ENCODE peak calls at places on chromosome 17, in five cellular contexts. E is H1, J is GM12878, G is SK-N-SH, H is HepG2. Y is an unnamed sample.

GRCh38 chr17:19346351-19347255 is 15.9 kb downstream of the B9D1 start:
- DNase-seq in E (no peak), H (peak; percentile 74), G (no peak), J (no peak), Y (peak; percentile 70)

GRCh38 chr17:3801043-3801746 is at the start of gene ITGAE:
- DNase-seq in H (no peak), E (no peak), J (no peak), G (no peak), Y (no peak)

GRCh38 chr17:78736526-78737079 is 45.5 kb downstream of the CYTH1 start:
- DNase-seq in E (no peak), H (no peak), G (no peak), J (no peak), Y (peak; percentile 71)

GRCh38 chr17:69430488-69430887 is 16.0 kb downstream of the MAP2K6 start:
- DNase-seq in H (no peak), G (no peak), E (no peak), J (no peak), Y (no peak)

GRCh38 chr17:68054296-68054900 is 18.9 kb downstream of the KPNA2 start:
- DNase-seq in E (no peak), J (no peak), G (no peak), H (no peak), Y (no peak)

GRCh38 chr17:69581061-69581955 is 166.8 kb downstream of the MAP2K6 start:
- DNase-seq in E (no peak), G (no peak), J (peak; percentile 39), H (no peak), Y (no peak)

GRCh38 chr17:33435716-33436301 is 142.7 kb upstream of the ASIC2 start:
- DNase-seq in E (no peak), G (no peak), H (no peak), J (no peak), Y (no peak)

GRCh38 chr17:36602030-36602737 is 801 bp downstream of the MRM1 start:
- DNase-seq in H (no peak), G (no peak), E (no peak), J (no peak), Y (no peak)

GRCh38 chr17:77086433-77087010 is 54.2 kb upstream of the SEC14L1 start:
- DNase-seq in E (peak; percentile 53), H (peak; percentile 77), J (no peak), G (peak; percentile 78), Y (peak; percentile 75)

GRCh38 chr17:35766903-35767510 is 6.3 kb downstream of the C17orf50 start:
- DNase-seq in J (no peak), E (no peak), G (peak; percentile 81), H (no peak), Y (no peak)

DNA sequence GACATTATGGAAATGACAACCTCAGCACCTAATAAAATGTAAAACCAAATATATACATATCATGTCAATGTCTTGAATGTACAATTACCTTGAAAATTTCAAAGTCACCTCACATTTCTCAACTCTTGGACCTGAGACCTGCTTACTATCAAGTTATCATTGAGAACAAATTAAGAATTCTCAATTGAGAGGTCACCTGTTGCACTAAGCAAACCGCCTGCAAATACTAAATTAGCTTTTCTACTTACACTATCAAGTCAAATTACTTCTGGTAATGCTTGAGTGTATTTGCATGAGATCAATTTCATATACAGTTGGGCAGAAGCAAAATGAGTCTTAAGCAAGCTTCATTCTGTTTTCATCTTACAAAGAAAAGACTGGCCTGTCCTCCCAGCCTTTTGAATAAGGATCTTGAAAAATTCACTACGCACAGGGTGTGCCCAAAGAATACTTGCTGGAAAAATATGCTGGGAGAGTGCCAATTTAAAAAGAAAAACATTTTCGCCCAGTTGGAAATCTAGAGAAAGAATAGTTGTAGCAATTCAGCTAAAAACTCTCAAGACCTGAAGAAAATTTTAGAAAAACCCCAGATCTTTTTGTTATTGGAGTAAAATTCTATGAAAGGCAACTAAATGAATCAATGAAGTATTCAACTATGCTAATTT is 35.7 kb downstream of the KANSL1 start:
- DNase-seq in E (no peak), J (no peak), G (no peak), H (no peak), Y (no peak)
- TF ChIP-seq TAF1 in E (no peak), J (no peak), G (no peak), H (no peak), Y (no peak)

DNA sequence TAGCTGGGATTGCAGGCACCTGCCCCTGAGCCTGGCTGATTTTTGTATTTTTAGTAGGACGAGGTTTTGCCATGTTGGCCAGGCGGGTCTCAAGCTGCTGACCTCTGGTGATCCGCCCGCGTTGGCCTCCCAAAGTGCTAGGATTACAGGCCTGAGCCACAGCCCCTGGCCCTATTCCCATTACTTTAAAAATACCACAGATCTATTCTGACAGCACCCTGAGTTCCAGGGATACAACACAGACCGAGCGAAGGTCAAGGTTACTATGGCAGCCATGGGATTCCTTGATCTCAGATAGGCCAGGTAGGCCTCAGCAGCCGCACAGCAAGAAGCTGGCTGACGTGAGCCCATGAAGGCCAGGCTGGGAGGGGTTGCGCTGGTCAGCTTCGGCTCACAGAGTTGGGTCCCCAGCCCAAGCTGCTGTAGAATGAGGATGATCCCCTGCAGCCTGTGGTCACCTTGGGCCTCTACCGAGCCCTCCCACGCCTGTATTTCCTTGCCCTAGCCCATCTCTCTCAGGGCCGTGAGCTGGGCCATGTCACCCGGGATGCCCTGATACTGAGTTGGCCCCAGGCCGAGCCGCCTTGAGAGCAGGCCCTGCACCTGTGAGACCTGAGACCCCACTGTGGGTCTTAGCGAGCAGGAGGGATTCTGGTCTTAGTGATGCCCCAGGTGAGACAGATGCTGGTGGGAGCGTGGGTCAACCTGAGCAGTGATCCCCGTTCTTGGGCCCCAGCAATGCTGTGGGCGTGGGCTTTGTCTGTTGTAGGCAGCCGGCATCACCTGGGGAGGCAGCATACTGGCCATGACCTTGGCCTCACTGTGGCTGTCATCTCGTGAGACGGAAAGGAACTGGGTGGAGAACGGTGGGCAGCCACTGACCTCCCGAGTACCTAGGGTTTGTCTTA is 16.9 kb upstream of the RNF213 start:
- DNase-seq in H (no peak), J (no peak), E (no peak), G (no peak), Y (no peak)
- TF ChIP-seq MAX in H (no peak), J (no peak), E (no peak), G (no peak), Y (no peak)

DNA sequence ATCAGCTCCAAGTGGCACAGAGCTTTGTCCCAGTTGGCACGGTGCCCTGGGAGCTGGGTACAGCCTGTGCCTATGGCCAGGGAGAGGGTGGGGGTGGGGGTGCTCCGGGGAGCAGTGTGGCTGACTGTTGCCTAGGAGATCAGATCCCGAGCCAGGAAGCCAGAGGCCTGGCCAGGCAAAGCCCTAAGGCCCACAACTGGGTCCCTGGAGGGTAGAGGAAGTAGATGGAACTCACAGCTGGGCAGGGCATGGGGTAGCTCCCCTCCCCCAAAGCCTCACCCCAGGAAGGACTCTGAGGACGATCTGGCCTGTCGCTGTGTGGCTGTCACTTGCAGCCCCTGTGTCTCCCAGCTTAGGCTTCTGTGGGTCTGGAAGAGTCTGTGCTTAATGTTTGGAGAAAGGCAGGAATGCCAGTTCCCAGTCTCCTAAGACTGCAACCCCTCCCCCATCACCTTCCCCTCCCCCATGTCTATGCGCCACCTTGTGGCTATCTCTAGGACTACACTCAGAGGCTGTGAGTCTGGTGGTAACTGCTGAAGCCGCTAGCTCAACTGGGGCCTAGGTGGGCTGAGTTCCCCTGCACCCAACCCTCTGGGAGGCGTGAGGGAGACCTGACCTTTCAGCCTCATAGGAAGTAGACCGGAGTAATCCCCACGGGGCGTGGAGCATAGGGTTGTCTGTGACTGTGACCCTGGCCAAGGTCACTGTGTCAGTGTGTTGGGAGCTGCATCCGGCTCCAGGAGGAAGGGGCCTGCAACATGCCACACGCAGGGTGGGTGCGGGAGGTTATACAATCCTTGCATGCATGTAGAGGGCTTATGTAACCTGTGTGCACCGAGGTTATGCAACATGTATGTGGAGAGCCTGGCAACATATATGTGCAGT is 12.7 kb downstream of the THRA start:
- DNase-seq in E (peak; percentile 66), G (peak; percentile 83), H (peak; percentile 71), J (no peak), Y (peak; percentile 86)
- TF ChIP-seq TAF1 in E (no peak), G (no peak), H (no peak), J (no peak), Y (no peak)

DNA sequence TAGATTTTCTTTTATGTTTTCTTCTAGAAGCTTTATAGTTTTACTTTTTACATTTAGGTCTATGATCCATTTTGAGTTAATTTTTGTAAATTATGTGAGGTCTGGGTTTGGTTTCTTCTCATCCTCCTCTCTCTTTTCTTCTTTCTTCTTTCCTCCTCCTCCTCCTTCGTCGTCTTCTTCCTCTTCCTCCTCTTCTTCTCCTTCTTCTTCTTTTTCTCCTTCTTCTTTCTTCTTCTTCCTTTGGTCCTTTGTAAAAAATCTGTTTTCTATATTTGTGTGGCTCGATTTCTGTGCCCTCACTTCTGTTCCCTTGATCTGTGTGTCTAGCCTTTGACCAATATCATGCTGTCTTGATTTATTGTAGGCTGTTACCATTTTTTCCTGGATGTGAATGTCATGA is 5.0 kb upstream of the SLC25A35 start:
- DNase-seq in H (no peak), E (no peak), J (no peak), G (no peak), Y (no peak)
- TF ChIP-seq MAX in H (no peak), E (no peak), J (no peak), G (no peak), Y (no peak)

DNA sequence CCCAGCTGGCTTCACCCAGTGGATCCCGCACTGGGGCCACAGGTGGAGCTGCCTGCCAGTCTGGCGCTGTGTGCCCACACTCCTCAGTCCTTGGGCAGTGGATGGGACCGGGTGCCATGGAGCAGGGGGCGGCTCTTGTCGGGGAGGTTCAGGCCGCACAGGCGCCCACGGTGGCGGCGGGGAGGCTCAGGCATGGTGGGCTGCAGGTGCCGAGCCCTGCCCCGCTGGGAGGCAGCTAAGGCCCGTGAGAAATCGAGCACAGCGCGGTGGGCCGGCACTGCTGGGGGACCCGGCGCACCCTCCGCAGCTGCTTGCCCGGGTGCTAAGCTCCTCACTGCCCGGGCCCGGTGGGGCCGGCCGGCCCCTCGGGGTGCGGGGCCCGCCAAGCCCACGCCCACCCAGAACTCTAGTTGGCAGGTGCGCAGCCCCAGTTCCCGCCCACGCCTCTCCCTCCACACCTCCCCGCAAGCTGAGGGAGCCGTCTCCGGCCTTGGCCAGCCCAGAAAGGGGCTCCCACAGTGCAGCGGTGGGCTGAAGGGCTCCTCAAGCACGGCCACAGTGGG is 26.6 kb downstream of the CCDC42 start:
- DNase-seq in J (no peak), G (no peak), H (no peak), E (no peak), Y (no peak)
- TF ChIP-seq TAF1 in J (no peak), G (no peak), H (no peak), E (no peak), Y (no peak)

DNA sequence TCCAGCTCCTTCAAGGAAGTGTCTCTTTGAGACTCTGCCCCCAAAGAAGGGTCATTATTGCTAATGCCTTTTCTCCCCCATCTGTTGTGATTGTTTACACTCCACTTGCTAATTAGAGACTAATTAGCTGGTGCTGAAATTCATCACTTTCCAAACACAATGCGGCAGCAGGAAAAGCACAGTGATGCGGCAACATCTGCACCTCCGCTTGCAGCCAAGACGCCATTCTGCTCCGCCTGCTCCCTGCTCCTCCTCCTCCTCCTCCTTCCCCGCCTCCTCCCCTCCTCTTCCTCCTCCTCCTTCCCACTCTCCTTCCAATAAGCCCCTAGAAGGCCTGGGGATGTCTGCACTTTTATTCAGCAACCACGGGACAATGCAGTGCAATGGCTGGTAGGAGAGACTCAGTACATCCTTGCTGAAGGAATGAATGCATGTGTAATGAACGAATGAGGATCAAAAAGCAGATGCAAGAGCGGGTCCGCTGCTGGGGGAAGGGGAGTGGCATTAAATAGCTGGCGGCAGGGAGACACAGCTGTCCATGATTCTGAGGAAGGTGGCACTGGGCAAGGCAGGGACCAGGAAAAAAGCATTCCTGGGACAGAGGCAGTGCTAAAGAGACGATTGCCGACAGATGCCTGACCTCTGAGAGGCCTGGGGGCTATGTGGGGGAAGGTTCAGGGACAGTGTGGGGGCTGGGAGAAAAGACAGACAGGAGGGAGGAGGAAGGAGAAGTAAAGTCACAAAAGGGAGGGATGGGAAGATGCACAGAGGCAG is 110.3 kb downstream of the SDK2 start:
- DNase-seq in H (no peak), G (no peak), J (no peak), E (no peak), Y (no peak)
- TF ChIP-seq MAX in H (no peak), G (no peak), J (no peak), E (no peak), Y (no peak)